ENCODE peak calls at places on chromosomes 6 and 20, in seven cellular contexts. M, J, K, N, L, Z and D are unnamed samples.

GRCh38 chr6:80767808-80768207 is 661.3 kb downstream of the BCKDHB start:
- DNase-seq in L (peak; percentile 62), J (no peak), Z (no peak), N (peak; percentile 23), M (peak; percentile 80), K (no peak), D (no peak)

GRCh38 chr6:854405-855073 is 161.6 kb upstream of the EXOC2 start:
- DNase-seq in J (no peak), Z (no peak), N (no peak), K (no peak), L (no peak), M (no peak), D (no peak)

GRCh38 chr6:138107752-138108592 is 753 bp upstream of the PERP start:
- DNase-seq in M (no peak), N (peak; percentile 57), Z (no peak), L (no peak), J (peak; percentile 28), K (peak; percentile 40), D (peak; percentile 52)

GRCh38 chr20:11582073-11582472 is 335.6 kb upstream of the BTBD3 start:
- DNase-seq in N (no peak), M (no peak), Z (no peak), L (no peak), J (no peak), K (no peak), D (no peak)

GRCh38 chr6:150267686-150268561 is 100.9 kb upstream of the IYD start:
- DNase-seq in N (no peak), Z (peak; percentile 36), L (no peak), K (no peak), J (no peak), M (peak; percentile 71), D (no peak)

GRCh38 chr6:139686308-139686707 is 311.9 kb upstream of the CITED2 start:
- DNase-seq in K (no peak), J (no peak), N (no peak), M (peak; percentile 12), L (no peak), Z (no peak), D (no peak)

GRCh38 chr6:10621227-10621626 is 73.2 kb downstream of the C6orf52 start:
- DNase-seq in N (no peak), L (no peak), M (no peak), J (no peak), Z (no peak), K (no peak), D (no peak)

GRCh38 chr6:19691465-19692167 is 145.6 kb upstream of the ID4 start:
- DNase-seq in Z (no peak), M (no peak), K (no peak), J (peak; percentile 26), N (no peak), L (no peak), D (no peak)

GRCh38 chr6:44076366-44077200 is 50.7 kb downstream of the MRPL14 start:
- DNase-seq in Z (peak; percentile 66), N (no peak), M (no peak), K (peak; percentile 72), L (peak; percentile 79), J (no peak), D (peak; percentile 81)

GRCh38 chr6:136549359-136550044 is 720 bp downstream of the MAP7 start:
- DNase-seq in L (no peak), K (no peak), M (no peak), N (no peak), J (peak; percentile 34), Z (peak; percentile 50), D (peak; percentile 25)

GRCh38 chr6:163127587-163127986 is 286.9 kb upstream of the QKI start:
- DNase-seq in N (no peak), Z (no peak), M (no peak), J (no peak), K (no peak), L (no peak), D (no peak)

GRCh38 chr20:50645253-50646068 is 45.9 kb downstream of the RIPOR3 start:
- DNase-seq in J (peak; percentile 50), L (peak; percentile 58), K (no peak), M (peak; percentile 95), Z (peak; percentile 59), N (peak; percentile 80), D (no peak)

GRCh38 chr20:1802385-1803215 is 92.6 kb upstream of the SIRPA start:
- DNase-seq in N (no peak), Z (peak; percentile 84), J (peak; percentile 51), K (peak; percentile 83), M (peak; percentile 29), L (peak; percentile 65), D (peak; percentile 81)

GRCh38 chr20:48839083-48839482 is 11.3 kb upstream of the PREX1 start:
- DNase-seq in K (no peak), M (no peak), Z (no peak), J (no peak), N (no peak), L (no peak), D (no peak)

GRCh38 chr20:6485376-6485775 is 282.1 kb upstream of the BMP2 start:
- DNase-seq in Z (no peak), L (no peak), M (no peak), J (no peak), N (no peak), K (no peak), D (no peak)

GRCh38 chr6:21769405-21769851 is 175.9 kb downstream of the SOX4 start:
- DNase-seq in K (no peak), M (peak; percentile 75), L (no peak), N (no peak), Z (no peak), J (no peak), D (no peak)

GRCh38 chr6:150696156-150696555 is 96.5 kb downstream of the PLEKHG1 start:
- DNase-seq in L (no peak), K (no peak), Z (no peak), J (no peak), N (no peak), M (no peak), D (no peak)

GRCh38 chr6:169211881-169212280 is 41.8 kb downstream of the THBS2 start:
- DNase-seq in K (no peak), Z (no peak), N (no peak), M (no peak), J (no peak), L (no peak), D (no peak)

DNA sequence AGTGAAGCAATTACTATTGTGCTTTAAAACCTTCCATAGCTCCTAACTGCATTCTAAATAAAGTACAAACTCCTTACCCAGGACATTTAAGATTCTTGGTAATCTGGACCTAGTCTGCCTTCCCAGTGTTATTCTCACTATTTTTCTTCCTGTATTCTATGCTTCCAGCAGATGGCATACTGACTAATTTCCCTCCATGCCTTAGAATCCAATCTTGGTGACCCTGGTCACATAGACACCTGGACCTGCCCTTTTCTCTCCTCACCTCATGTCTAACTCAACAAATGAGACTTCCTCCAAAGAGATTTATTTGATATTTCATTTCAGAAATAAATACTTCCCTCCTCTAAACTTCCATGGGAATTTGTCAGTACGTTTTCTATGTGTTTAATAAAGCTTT is 25.8 kb downstream of the ROS1 start:
- DNase-seq in K (no peak), J (no peak), N (no peak), Z (no peak), M (no peak), L (no peak), D (no peak)
- TF ChIP-seq CTCF in K (no peak), J (peak; percentile 34), N (peak; percentile 44), Z (no peak), M (peak; percentile 72), L (peak; percentile 41), D (no peak)

DNA sequence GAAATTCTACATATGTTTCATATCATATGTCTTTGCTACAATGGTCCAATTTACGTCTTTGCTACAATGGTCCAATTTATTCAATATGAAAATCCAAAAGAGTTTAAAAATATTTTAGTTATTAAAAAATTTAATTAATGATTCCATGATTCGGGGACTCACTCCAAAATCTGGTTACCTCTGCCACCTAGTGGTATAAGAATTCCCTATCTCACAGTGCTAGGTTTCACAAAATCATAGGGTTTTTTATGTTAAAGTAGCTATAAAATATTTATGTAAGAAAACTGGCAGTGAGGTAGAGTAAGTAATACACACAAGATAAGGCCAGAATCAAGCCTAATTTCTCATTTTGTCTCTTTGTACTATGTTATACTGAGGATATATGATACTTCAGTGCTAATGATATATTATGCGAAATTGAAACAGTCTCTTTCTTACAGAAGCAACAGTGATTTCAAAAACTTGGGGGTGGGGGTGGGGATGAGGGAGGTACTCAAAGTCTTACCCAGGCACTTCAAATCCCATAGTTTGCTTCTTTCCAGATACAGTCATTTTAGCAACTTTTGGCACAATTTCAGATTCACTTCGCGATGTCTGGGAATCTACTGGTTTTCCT is 52.3 kb downstream of the HBS1L start:
- DNase-seq in N (peak; percentile 4), M (peak; percentile 9), K (peak; percentile 7), Z (no peak), L (no peak), J (no peak), D (peak; percentile 7)
- TF ChIP-seq CTCF in N (peak; percentile 52), M (peak; percentile 84), K (peak; percentile 53), Z (peak; percentile 56), L (peak; percentile 61), J (peak; percentile 77), D (no peak)

GRCh38 chr6:147805155-147805554 is 296.7 kb downstream of the SAMD5 start:
- DNase-seq in Z (no peak), N (no peak), L (no peak), M (no peak), K (no peak), J (no peak), D (no peak)

GRCh38 chr6:147802400-147802799 is 293.9 kb downstream of the SAMD5 start:
- DNase-seq in K (no peak), L (no peak), Z (no peak), N (no peak), J (no peak), M (no peak), D (no peak)

GRCh38 chr6:147808631-147809030 is 300.1 kb downstream of the SAMD5 start:
- DNase-seq in K (no peak), N (no peak), Z (no peak), L (no peak), M (no peak), J (no peak), D (no peak)

GRCh38 chr6:147806697-147807096 is 298.2 kb downstream of the SAMD5 start:
- DNase-seq in M (no peak), N (no peak), K (no peak), Z (no peak), J (no peak), L (no peak), D (no peak)
- TF ChIP-seq CTCF in M (no peak), N (no peak), K (no peak), Z (no peak), J (no peak), L (no peak), D (no peak)

DNA sequence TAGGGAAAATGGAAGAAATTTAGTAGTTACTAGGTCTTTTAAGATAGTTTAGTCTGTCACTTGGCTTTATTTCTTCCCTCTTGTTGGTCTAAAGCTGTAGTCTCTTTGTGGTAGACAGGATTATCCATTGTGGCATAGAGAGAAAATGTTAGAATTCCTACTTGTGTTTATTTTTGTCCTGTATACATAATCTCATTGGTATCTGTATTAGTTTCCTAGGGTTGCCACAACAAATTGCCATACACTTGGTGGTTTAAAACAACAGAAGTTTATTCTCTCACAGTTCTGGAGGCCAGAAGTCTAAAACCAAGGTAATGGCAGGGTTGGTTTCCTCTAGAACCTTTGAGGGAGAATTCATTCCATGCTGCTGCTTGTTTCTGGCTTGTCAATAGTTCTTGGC is 119.4 kb downstream of the ZFAND3 start:
- DNase-seq in N (no peak), K (no peak), J (no peak), M (peak; percentile 67), Z (no peak), L (no peak), D (no peak)
- TF ChIP-seq CTCF in N (no peak), K (no peak), J (no peak), M (no peak), Z (no peak), L (no peak), D (no peak)